ENCODE peak calls at places on chromosome 12, in nine cellular contexts. One of them, this sample, is unnamed.

GRCh38 chr12:22569253-22569652 is 24.9 kb upstream of the C2CD5 start:
- DNase-seq in BE2C: no peak
- DNase-seq in brain microvascular endothelial cell: no peak
- DNase-seq in HEK293T: no peak
- DNase-seq in central memory CD8-positive, alpha-beta T cell: no peak
- DNase-seq in HT-29: no peak
- DNase-seq in NCI-H1092: no peak
- DNase-seq in endothelial cell: no peak
- DNase-seq in NCI-H1048: no peak
- DNase-seq in this sample: no peak

GRCh38 chr12:86601550-86602308 is 345.5 kb upstream of the MGAT4C start:
- DNase-seq in endothelial cell: no peak
- DNase-seq in BE2C: no peak
- DNase-seq in HT-29: no peak
- DNase-seq in central memory CD8-positive, alpha-beta T cell: no peak
- DNase-seq in HEK293T: no peak
- DNase-seq in NCI-H1092: no peak
- DNase-seq in NCI-H1048: no peak
- DNase-seq in brain microvascular endothelial cell: no peak
- DNase-seq in this sample: no peak

GRCh38 chr12:6383572-6384498 is at the start of gene LTBR:
- DNase-seq in NCI-H1048: no peak
- DNase-seq in central memory CD8-positive, alpha-beta T cell: no peak
- DNase-seq in BE2C: no peak
- DNase-seq in brain microvascular endothelial cell: peak
- DNase-seq in HT-29: peak
- DNase-seq in NCI-H1092: no peak
- DNase-seq in HEK293T: no peak
- DNase-seq in endothelial cell: peak
- DNase-seq in this sample: no peak

GRCh38 chr12:4273651-4274395 is at the start of gene CCND2:
- DNase-seq in HT-29: no peak
- DNase-seq in NCI-H1048: no peak
- DNase-seq in endothelial cell: peak
- DNase-seq in BE2C: no peak
- DNase-seq in central memory CD8-positive, alpha-beta T cell: peak
- DNase-seq in brain microvascular endothelial cell: peak
- DNase-seq in HEK293T: peak
- DNase-seq in NCI-H1092: no peak
- DNase-seq in this sample: peak

GRCh38 chr12:20731274-20731673 is 36.1 kb downstream of the SLCO1C1 start:
- DNase-seq in HT-29: no peak
- DNase-seq in BE2C: no peak
- DNase-seq in central memory CD8-positive, alpha-beta T cell: no peak
- DNase-seq in NCI-H1092: no peak
- DNase-seq in brain microvascular endothelial cell: no peak
- DNase-seq in endothelial cell: no peak
- DNase-seq in NCI-H1048: no peak
- DNase-seq in HEK293T: no peak
- DNase-seq in this sample: no peak

GRCh38 chr12:104319028-104319427 is 15.5 kb downstream of the EID3 start:
- DNase-seq in brain microvascular endothelial cell: no peak
- DNase-seq in NCI-H1092: no peak
- DNase-seq in endothelial cell: no peak
- DNase-seq in BE2C: no peak
- DNase-seq in NCI-H1048: no peak
- DNase-seq in HEK293T: no peak
- DNase-seq in central memory CD8-positive, alpha-beta T cell: no peak
- DNase-seq in HT-29: no peak
- DNase-seq in this sample: no peak

GRCh38 chr12:95173392-95174251 is 43.6 kb downstream of the FGD6 start:
- DNase-seq in NCI-H1092: no peak
- DNase-seq in HEK293T: no peak
- DNase-seq in HT-29: peak
- DNase-seq in brain microvascular endothelial cell: peak
- DNase-seq in BE2C: peak
- DNase-seq in central memory CD8-positive, alpha-beta T cell: no peak
- DNase-seq in endothelial cell: no peak
- DNase-seq in NCI-H1048: no peak
- DNase-seq in this sample: no peak

GRCh38 chr12:507261-507853 is 47.6 kb downstream of the B4GALNT3 start:
- DNase-seq in brain microvascular endothelial cell: no peak
- DNase-seq in HT-29: peak
- DNase-seq in NCI-H1092: no peak
- DNase-seq in central memory CD8-positive, alpha-beta T cell: no peak
- DNase-seq in HEK293T: no peak
- DNase-seq in BE2C: no peak
- DNase-seq in NCI-H1048: no peak
- DNase-seq in endothelial cell: no peak
- DNase-seq in this sample: no peak

GRCh38 chr12:109467978-109468676 is 9.0 kb downstream of the KCTD10 start:
- DNase-seq in BE2C: no peak
- DNase-seq in NCI-H1048: no peak
- DNase-seq in HEK293T: no peak
- DNase-seq in endothelial cell: no peak
- DNase-seq in HT-29: no peak
- DNase-seq in central memory CD8-positive, alpha-beta T cell: no peak
- DNase-seq in NCI-H1092: no peak
- DNase-seq in brain microvascular endothelial cell: no peak
- DNase-seq in this sample: no peak

GRCh38 chr12:49675137-49675536 is 32.1 kb downstream of the FMNL3 start:
- DNase-seq in endothelial cell: no peak
- DNase-seq in NCI-H1092: no peak
- DNase-seq in NCI-H1048: no peak
- DNase-seq in HT-29: no peak
- DNase-seq in brain microvascular endothelial cell: no peak
- DNase-seq in BE2C: no peak
- DNase-seq in central memory CD8-positive, alpha-beta T cell: no peak
- DNase-seq in HEK293T: no peak
- DNase-seq in this sample: no peak

GRCh38 chr12:132296063-132296462 is 33.3 kb downstream of the GALNT9 start:
- DNase-seq in HEK293T: no peak
- DNase-seq in NCI-H1092: no peak
- DNase-seq in central memory CD8-positive, alpha-beta T cell: no peak
- DNase-seq in HT-29: no peak
- DNase-seq in endothelial cell: no peak
- DNase-seq in brain microvascular endothelial cell: no peak
- DNase-seq in BE2C: no peak
- DNase-seq in NCI-H1048: no peak
- DNase-seq in this sample: no peak

GRCh38 chr12:93602897-93603668 is 30.6 kb downstream of the SOCS2 start:
- DNase-seq in HEK293T: no peak
- DNase-seq in brain microvascular endothelial cell: no peak
- DNase-seq in endothelial cell: no peak
- DNase-seq in NCI-H1092: no peak
- DNase-seq in BE2C: no peak
- DNase-seq in NCI-H1048: no peak
- DNase-seq in central memory CD8-positive, alpha-beta T cell: no peak
- DNase-seq in HT-29: no peak
- DNase-seq in this sample: no peak

GRCh38 chr12:44816446-44817017 is 59.6 kb downstream of the NELL2 start:
- DNase-seq in HEK293T: no peak
- DNase-seq in endothelial cell: no peak
- DNase-seq in NCI-H1048: no peak
- DNase-seq in BE2C: no peak
- DNase-seq in central memory CD8-positive, alpha-beta T cell: no peak
- DNase-seq in NCI-H1092: no peak
- DNase-seq in brain microvascular endothelial cell: no peak
- DNase-seq in HT-29: no peak
- DNase-seq in this sample: no peak

GRCh38 chr12:49264873-49265792 is at the start of gene TUBA1C:
- DNase-seq in NCI-H1048: peak
- DNase-seq in BE2C: peak
- DNase-seq in NCI-H1092: peak
- DNase-seq in brain microvascular endothelial cell: peak
- DNase-seq in HEK293T: peak
- DNase-seq in central memory CD8-positive, alpha-beta T cell: peak
- DNase-seq in endothelial cell: peak
- DNase-seq in HT-29: peak
- DNase-seq in this sample: peak

GRCh38 chr12:98725481-98726247 is 80.6 kb downstream of the APAF1 start:
- DNase-seq in HEK293T: peak
- DNase-seq in NCI-H1092: peak
- DNase-seq in brain microvascular endothelial cell: peak
- DNase-seq in HT-29: peak
- DNase-seq in NCI-H1048: no peak
- DNase-seq in endothelial cell: peak
- DNase-seq in BE2C: peak
- DNase-seq in central memory CD8-positive, alpha-beta T cell: no peak
- DNase-seq in this sample: no peak

GRCh38 chr12:43255642-43256041 is 296.4 kb downstream of the ADAMTS20 start:
- DNase-seq in BE2C: no peak
- DNase-seq in HEK293T: no peak
- DNase-seq in HT-29: no peak
- DNase-seq in brain microvascular endothelial cell: no peak
- DNase-seq in endothelial cell: no peak
- DNase-seq in NCI-H1048: no peak
- DNase-seq in NCI-H1092: no peak
- DNase-seq in central memory CD8-positive, alpha-beta T cell: no peak
- DNase-seq in this sample: no peak

GRCh38 chr12:70664463-70664862 is 27.2 kb upstream of the PTPRB start:
- DNase-seq in central memory CD8-positive, alpha-beta T cell: no peak
- DNase-seq in NCI-H1092: peak
- DNase-seq in endothelial cell: no peak
- DNase-seq in HEK293T: no peak
- DNase-seq in HT-29: no peak
- DNase-seq in BE2C: no peak
- DNase-seq in brain microvascular endothelial cell: no peak
- DNase-seq in NCI-H1048: no peak
- DNase-seq in this sample: no peak

GRCh38 chr12:80226576-80226975 is 127.2 kb downstream of the OTOGL start:
- DNase-seq in central memory CD8-positive, alpha-beta T cell: no peak
- DNase-seq in NCI-H1092: no peak
- DNase-seq in brain microvascular endothelial cell: peak
- DNase-seq in HEK293T: no peak
- DNase-seq in endothelial cell: no peak
- DNase-seq in HT-29: peak
- DNase-seq in BE2C: no peak
- DNase-seq in NCI-H1048: no peak
- DNase-seq in this sample: no peak

GRCh38 chr12:67077617-67078016 is 191.5 kb upstream of the CAND1 start:
- DNase-seq in HEK293T: no peak
- DNase-seq in brain microvascular endothelial cell: peak
- DNase-seq in HT-29: no peak
- DNase-seq in NCI-H1048: no peak
- DNase-seq in central memory CD8-positive, alpha-beta T cell: no peak
- DNase-seq in BE2C: no peak
- DNase-seq in endothelial cell: no peak
- DNase-seq in NCI-H1092: no peak
- DNase-seq in this sample: no peak

GRCh38 chr12:1777798-1778197 is 42.6 kb upstream of the LRTM2 start:
- DNase-seq in brain microvascular endothelial cell: peak
- DNase-seq in NCI-H1092: no peak
- DNase-seq in endothelial cell: no peak
- DNase-seq in NCI-H1048: no peak
- DNase-seq in central memory CD8-positive, alpha-beta T cell: no peak
- DNase-seq in HT-29: no peak
- DNase-seq in HEK293T: no peak
- DNase-seq in BE2C: no peak
- DNase-seq in this sample: no peak

This sample was measured in memory B cell.